ENCODE peak calls at places on chromosomes 13 and 19, in eight cellular contexts. M, C, Q, F, D, X, A and W are unnamed samples.

GRCh38 chr19:3683405-3683865 is 16.8 kb downstream of the PIP5K1C start:
- DNase-seq in F (no peak), X (peak), C (no peak), D (no peak), A (no peak), Q (peak), M (no peak), W (no peak)

GRCh38 chr19:43476606-43477005 is 11.2 kb upstream of the LYPD3 start:
- DNase-seq in F (peak), A (no peak), M (no peak), D (no peak), Q (no peak), X (peak), C (peak), W (peak)

GRCh38 chr13:43072394-43072793 is 49.0 kb downstream of the DNAJC15 start:
- DNase-seq in M (no peak), F (no peak), A (no peak), C (no peak), D (no peak), X (peak), Q (no peak), W (no peak)

GRCh38 chr13:38418286-38418685 is 68.6 kb downstream of the UFM1 start:
- DNase-seq in X (peak), A (no peak), Q (no peak), M (no peak), F (no peak), D (no peak), C (peak), W (no peak)

GRCh38 chr19:48571378-48572162 is 19.6 kb downstream of the SULT2B1 start:
- DNase-seq in Q (no peak), F (no peak), D (no peak), C (no peak), A (no peak), M (no peak), X (no peak), W (no peak)

GRCh38 chr19:33412617-33413425 is 39.3 kb downstream of the CEBPG start:
- DNase-seq in C (no peak), F (no peak), D (no peak), X (no peak), A (no peak), M (no peak), Q (no peak), W (no peak)

GRCh38 chr13:44396963-44397580 is 23.4 kb downstream of the SERP2 start:
- DNase-seq in A (peak), X (peak), C (peak), M (no peak), D (no peak), F (peak), Q (peak), W (peak)

GRCh38 chr19:58406818-58407657 is 1.4 kb upstream of the ZNF584 start:
- DNase-seq in X (peak), M (no peak), D (no peak), C (no peak), F (no peak), A (no peak), Q (peak), W (no peak)

GRCh38 chr13:58018020-58018419 is 386.5 kb downstream of the PCDH17 start:
- DNase-seq in X (no peak), Q (no peak), D (no peak), F (no peak), A (no peak), C (no peak), M (no peak), W (no peak)

GRCh38 chr19:6239401-6239844 is 40.4 kb downstream of the MLLT1 start:
- DNase-seq in X (peak), Q (no peak), M (peak), D (no peak), F (peak), A (no peak), C (no peak), W (no peak)

GRCh38 chr19:35153701-35154534 is 617 bp upstream of the FXYD5 start:
- DNase-seq in F (no peak), C (no peak), A (no peak), D (peak), M (peak), X (no peak), Q (peak), W (no peak)

GRCh38 chr13:35646061-35646774 is 169.7 kb upstream of the MAB21L1 start:
- DNase-seq in M (no peak), F (no peak), D (no peak), X (no peak), Q (no peak), C (no peak), A (no peak), W (no peak)

GRCh38 chr19:8526345-8527062 is 12.5 kb upstream of the ZNF414 start:
- DNase-seq in M (peak), C (peak), Q (peak), A (peak), X (peak), D (no peak), F (peak), W (peak)

GRCh38 chr19:15815306-15815705 is at the start of gene OR10H1:
- DNase-seq in C (no peak), Q (no peak), M (no peak), F (no peak), A (no peak), D (no peak), X (no peak), W (no peak)

GRCh38 chr19:41998246-41999020 is 4.4 kb upstream of the ATP1A3 start:
- DNase-seq in D (peak), F (peak), M (no peak), C (no peak), X (peak), A (no peak), Q (peak), W (no peak)

GRCh38 chr19:42555801-42556200 is 27.5 kb upstream of the CEACAM1 start:
- DNase-seq in Q (no peak), A (peak), X (no peak), D (no peak), F (no peak), M (no peak), C (no peak), W (no peak)

GRCh38 chr13:34416833-34417425 is 525.1 kb upstream of the NBEA start:
- DNase-seq in M (no peak), A (no peak), D (no peak), X (peak), C (peak), F (peak), Q (no peak), W (peak)

GRCh38 chr19:6396305-6396704 is 3.3 kb upstream of the GTF2F1 start:
- DNase-seq in M (no peak), F (no peak), X (no peak), D (no peak), Q (no peak), C (no peak), A (no peak), W (no peak)

GRCh38 chr19:56107626-56108351 is 13.3 kb downstream of the ZNF787 start:
- DNase-seq in F (no peak), C (no peak), M (no peak), A (no peak), X (no peak), Q (no peak), D (no peak), W (no peak)

GRCh38 chr13:70162141-70162540 is 53.9 kb upstream of the KLHL1 start:
- DNase-seq in Q (peak), A (no peak), M (no peak), C (no peak), F (no peak), D (no peak), X (no peak), W (no peak)

GRCh38 chr13:91572439-91572838 is 174.0 kb downstream of the GPC5 start:
- DNase-seq in M (no peak), D (no peak), A (no peak), C (no peak), X (no peak), Q (no peak), F (peak), W (no peak)

GRCh38 chr13:41547253-41548000 is 90.1 kb downstream of the RGCC start:
- DNase-seq in C (no peak), Q (peak), F (no peak), A (peak), M (no peak), X (no peak), D (no peak), W (no peak)

GRCh38 chr19:56721714-56722113 is 50.2 kb upstream of the ZNF835 start:
- DNase-seq in M (no peak), A (no peak), C (no peak), Q (no peak), D (no peak), X (no peak), F (no peak), W (no peak)

GRCh38 chr13:111121421-111121820 is 6.3 kb downstream of the ARHGEF7 start:
- DNase-seq in C (no peak), A (no peak), F (no peak), X (no peak), D (no peak), Q (no peak), M (no peak), W (no peak)

GRCh38 chr19:49244256-49244655 is 80.7 kb downstream of the SLC6A16 start:
- DNase-seq in D (no peak), Q (no peak), M (no peak), F (no peak), C (no peak), X (no peak), A (peak), W (no peak)

GRCh38 chr19:3692141-3693029 is 7.9 kb downstream of the PIP5K1C start:
- DNase-seq in C (no peak), D (no peak), Q (peak), M (no peak), X (no peak), F (no peak), A (no peak), W (no peak)

GRCh38 chr13:31781064-31781463 is 41.7 kb downstream of the RXFP2 start:
- DNase-seq in C (no peak), Q (no peak), X (peak), D (no peak), F (peak), A (no peak), M (no peak), W (no peak)

GRCh38 chr19:1412995-1413889 is 5.9 kb downstream of the DAZAP1 start:
- DNase-seq in F (no peak), Q (no peak), M (no peak), C (no peak), D (no peak), X (no peak), A (no peak), W (no peak)

GRCh38 chr19:15448778-15449619 is 757 bp downstream of the WIZ start:
- DNase-seq in F (no peak), M (no peak), Q (peak), A (no peak), C (no peak), X (no peak), D (peak), W (no peak)

GRCh38 chr19:3114811-3115210 is 20.6 kb downstream of the GNA11 start:
- DNase-seq in C (no peak), Q (no peak), D (no peak), X (no peak), A (no peak), M (no peak), F (no peak), W (no peak)

GRCh38 chr13:81318231-81319019 is 977.5 kb upstream of the SPRY2 start:
- DNase-seq in A (no peak), C (no peak), Q (no peak), D (no peak), M (no peak), X (no peak), F (no peak), W (no peak)

GRCh38 chr13:97366172-97366688 is 67.7 kb upstream of the RAP2A start:
- DNase-seq in X (peak), Q (no peak), M (no peak), A (no peak), F (no peak), D (no peak), C (no peak), W (no peak)

GRCh38 chr13:97339019-97339988 is 94.7 kb upstream of the RAP2A start:
- DNase-seq in X (peak), C (peak), A (no peak), Q (no peak), D (no peak), F (peak), M (no peak), W (peak)

GRCh38 chr13:74406439-74406838 is 272.2 kb upstream of the KLF12 start:
- DNase-seq in F (no peak), D (no peak), Q (no peak), M (no peak), A (no peak), C (no peak), X (peak), W (no peak)
- TF ChIP-seq CTCF in F (no peak), D (no peak), Q (no peak), M (no peak), A (no peak), C (no peak), X (no peak), W (no peak)

GRCh38 chr13:113027566-113027965 is 58.6 kb downstream of the MCF2L start:
- DNase-seq in F (no peak), X (no peak), Q (no peak), A (no peak), D (no peak), M (no peak), C (no peak), W (no peak)

GRCh38 chr13:113029061-113029445 is 60.0 kb downstream of the MCF2L start:
- DNase-seq in M (no peak), D (no peak), X (no peak), Q (no peak), A (no peak), F (no peak), C (no peak), W (no peak)

GRCh38 chr13:113027095-113027494 is 58.1 kb downstream of the MCF2L start:
- DNase-seq in X (no peak), A (no peak), Q (no peak), D (no peak), F (no peak), C (no peak), M (no peak), W (no peak)

GRCh38 chr13:113028336-113029060 is 59.5 kb downstream of the MCF2L start:
- DNase-seq in D (no peak), X (no peak), Q (no peak), M (no peak), A (no peak), C (no peak), F (no peak), W (no peak)

GRCh38 chr13:113029487-113030258 is 60.7 kb downstream of the MCF2L start:
- DNase-seq in M (no peak), F (no peak), Q (peak), A (no peak), D (peak), X (no peak), C (no peak), W (no peak)
- TF ChIP-seq CTCF in M (peak), F (peak), Q (peak), A (no peak), D (peak), X (peak), C (peak), W (peak)

GRCh38 chr19:50488795-50489194 is 12.1 kb upstream of the GARIN5A start:
- DNase-seq in Q (no peak), C (no peak), F (no peak), M (peak), X (no peak), D (no peak), A (no peak), W (no peak)

GRCh38 chr19:50490411-50490811 is 13.8 kb upstream of the GARIN5A start:
- DNase-seq in M (peak), C (no peak), X (no peak), D (no peak), A (no peak), F (no peak), Q (peak), W (no peak)

GRCh38 chr19:50489461-50490011 is 12.9 kb upstream of the GARIN5A start:
- DNase-seq in C (no peak), D (no peak), F (no peak), X (no peak), A (no peak), Q (peak), M (peak), W (no peak)

GRCh38 chr19:50485284-50485955 is 8.8 kb upstream of the GARIN5A start:
- DNase-seq in C (no peak), Q (no peak), D (no peak), X (no peak), A (no peak), F (no peak), M (peak), W (no peak)

GRCh38 chr19:50486823-50487515 is 10.3 kb upstream of the GARIN5A start:
- DNase-seq in C (peak), D (no peak), F (peak), Q (peak), M (peak), X (peak), A (no peak), W (no peak)
- TF ChIP-seq CTCF in C (peak), D (peak), F (peak), Q (peak), M (peak), X (peak), A (no peak), W (peak)

DNA sequence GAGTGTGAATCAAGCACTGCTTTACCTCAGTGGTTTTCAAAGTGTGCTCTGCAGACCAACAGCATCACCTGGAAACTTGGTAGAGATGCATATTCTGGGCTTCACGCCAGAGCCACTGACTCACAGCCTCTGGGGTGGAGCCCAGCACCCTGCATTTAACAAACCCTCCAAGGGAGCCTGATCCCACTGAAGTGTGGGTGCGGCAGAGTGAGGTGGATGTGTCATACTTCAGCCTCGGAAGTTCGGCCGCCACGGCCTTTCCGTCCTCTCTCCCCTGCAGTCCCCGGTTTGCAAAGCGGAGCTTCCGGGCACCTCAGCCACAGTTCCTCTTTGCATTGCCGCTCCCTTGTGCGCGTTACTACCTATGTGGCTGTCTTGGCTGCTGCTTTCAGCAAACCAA is 33.3 kb upstream of the MICU2 start:
- DNase-seq in A (no peak), M (peak), D (no peak), X (peak), Q (no peak), C (peak), F (peak), W (no peak)
- TF ChIP-seq CTCF in A (no peak), M (no peak), D (no peak), X (no peak), Q (no peak), C (no peak), F (no peak), W (no peak)